ENCODE peak calls at places on chromosomes 4 and X, in five cellular contexts. O, F, G, I and R are unnamed samples.

GRCh38 chr4:77911842-77912450 is 49.3 kb downstream of the MRPL1 start:
- DNase-seq in O (peak; percentile 8), F (no peak), G (peak; percentile 13), I (no peak), R (no peak)

GRCh38 chr4:168562021-168562691 is 65.3 kb downstream of the PALLD start:
- DNase-seq in O (no peak), F (no peak), G (peak; percentile 51), I (no peak), R (no peak)

GRCh38 chr4:152590179-152591031 is 54.5 kb upstream of the FBXW7 start:
- DNase-seq in O (no peak), F (no peak), G (peak; percentile 97), I (no peak), R (no peak)

GRCh38 chr4:22391548-22391947 is 124.3 kb downstream of the ADGRA3 start:
- DNase-seq in O (no peak), F (no peak), G (peak; percentile 31), I (no peak), R (no peak)

GRCh38 chr4:85952982-85953650 is 406.7 kb downstream of the MAPK10 start:
- DNase-seq in O (no peak), F (no peak), G (no peak), I (no peak), R (no peak)

GRCh38 chr4:159358226-159358625 is 255.3 kb downstream of the RAPGEF2 start:
- DNase-seq in O (no peak), F (no peak), G (peak; percentile 70), I (no peak), R (no peak)

GRCh38 chrX:130002541-130002940 is 20.1 kb downstream of the BCORL1 start:
- DNase-seq in O (no peak), F (no peak), G (no peak), I (no peak), R (no peak)

GRCh38 chrX:71913156-71913950 is 2.7 kb downstream of the NHSL2 start:
- DNase-seq in O (no peak), F (no peak), G (no peak), I (no peak), R (no peak)

GRCh38 chr4:16521156-16521915 is 295.1 kb upstream of the TAPT1 start:
- DNase-seq in O (no peak), F (no peak), G (no peak), I (no peak), R (no peak)

GRCh38 chrX:46165866-46166265 is 379.4 kb downstream of the ZNF674 start:
- DNase-seq in O (no peak), F (no peak), G (no peak), I (no peak), R (no peak)